ENCODE peak calls at places on chromosomes 5 and 9, in ten cellular contexts. E is IMR-90; K is A549; M is effector memory CD4-positive, alpha-beta T cell; W is endothelial cell of umbilical vein; C is lower lobe of right lung; L is neural progenitor cell; A is CD8-positive, alpha-beta memory T cell; B is prostate gland; S is fibroblast of lung. Z is an unnamed sample.

GRCh38 chr5:55547792-55548191 is 13.0 kb upstream of the PLPP1 start:
- DNase-seq in E (no peak), K (no peak), M (no peak), W (no peak), C (no peak), L (no peak), A (no peak), B (no peak), S (no peak), Z (no peak)

GRCh38 chr5:77437194-77437593 is 54.9 kb downstream of the WDR41 start:
- DNase-seq in E (no peak), K (no peak), M (no peak), W (no peak), C (no peak), L (peak; percentile 21), A (no peak), B (no peak), S (no peak), Z (no peak)

GRCh38 chr5:112762113-112762810 is 24.6 kb downstream of the APC start:
- DNase-seq in E (peak; percentile 40), K (no peak), M (no peak), W (no peak), C (no peak), L (no peak), A (no peak), B (no peak), S (peak; percentile 26), Z (no peak)

GRCh38 chr5:107618233-107618632 is 52.5 kb downstream of the EFNA5 start:
- DNase-seq in E (no peak), K (no peak), M (no peak), W (peak; percentile 46), C (no peak), L (no peak), A (no peak), B (no peak), S (no peak), Z (no peak)

GRCh38 chr9:108911820-108912219 is 22.1 kb downstream of the ELP1 start:
- DNase-seq in E (no peak), K (no peak), M (no peak), W (no peak), C (no peak), L (no peak), A (no peak), B (no peak), S (no peak), Z (no peak)

GRCh38 chr5:135834639-135835529 is at the start of gene SLC25A48:
- DNase-seq in E (peak; percentile 16), K (peak; percentile 87), M (no peak), W (peak; percentile 21), C (no peak), L (peak; percentile 93), A (no peak), B (peak; percentile 43), S (no peak), Z (no peak)

GRCh38 chr5:141513021-141513626 is 24.2 kb downstream of the PCDHGC5 start:
- DNase-seq in E (peak; percentile 59), K (no peak), M (no peak), W (peak; percentile 62), C (no peak), L (peak; percentile 81), A (no peak), B (peak; percentile 33), S (peak; percentile 61), Z (no peak)

GRCh38 chr5:151157426-151158286 is at the start of gene ANXA6:
- DNase-seq in E (peak; percentile 73), K (peak; percentile 94), M (peak; percentile 47), W (peak; percentile 83), C (peak; percentile 92), L (peak; percentile 93), A (peak; percentile 67), B (peak; percentile 84), S (peak; percentile 73), Z (peak; percentile 49)

GRCh38 chr5:66041612-66042011 is 102.5 kb upstream of the SREK1 start:
- DNase-seq in E (peak; percentile 9), K (no peak), M (no peak), W (no peak), C (no peak), L (no peak), A (no peak), B (no peak), S (no peak), Z (no peak)

GRCh38 chr5:73997936-73998335 is 371.9 kb downstream of the ARHGEF28 start:
- DNase-seq in E (no peak), K (no peak), M (no peak), W (no peak), C (no peak), L (no peak), A (no peak), B (no peak), S (no peak), Z (no peak)

GRCh38 chr5:141692919-141693848 is 11.2 kb upstream of the ARAP3 start:
- DNase-seq in E (peak; percentile 55), K (no peak), M (peak; percentile 68), W (no peak), C (no peak), L (peak; percentile 29), A (peak; percentile 55), B (no peak), S (peak; percentile 11), Z (no peak)

GRCh38 chr9:92846662-92847145 is 31.1 kb downstream of the ZNF484 start:
- DNase-seq in E (no peak), K (no peak), M (no peak), W (no peak), C (no peak), L (no peak), A (no peak), B (no peak), S (peak; percentile 16), Z (no peak)
- H3K9me3 ChIP-seq in E (peaks cover 47% of the 10 kb centered on the region), K (peaks cover 93% of the 10 kb centered on the region), M (peaks cover 41% of the 10 kb centered on the region), W (peaks cover 20% of the 10 kb centered on the region), C (peaks cover 81% of the 10 kb centered on the region), L (peaks cover 38% of the 10 kb centered on the region), A (peaks cover 35% of the 10 kb centered on the region), B (no peaks in the 10 kb centered on the region), S (peaks cover 4% of the 10 kb centered on the region), Z (peaks cover 34% of the 10 kb centered on the region)

GRCh38 chr9:129852575-129852974 is 17.3 kb downstream of the USP20 start:
- DNase-seq in E (no peak), K (no peak), M (no peak), W (no peak), C (no peak), L (no peak), A (no peak), B (peak; percentile 60), S (no peak), Z (no peak)
- H3K4me3 ChIP-seq in E (no peak overlapping the region), K (no peak overlapping the region), M (no peak overlapping the region), W (no peak overlapping the region), C (no peak overlapping the region), L (no peak overlapping the region), A (no peak overlapping the region), B (no peak overlapping the region), S (no peak overlapping the region), Z (no peak overlapping the region)

DNA sequence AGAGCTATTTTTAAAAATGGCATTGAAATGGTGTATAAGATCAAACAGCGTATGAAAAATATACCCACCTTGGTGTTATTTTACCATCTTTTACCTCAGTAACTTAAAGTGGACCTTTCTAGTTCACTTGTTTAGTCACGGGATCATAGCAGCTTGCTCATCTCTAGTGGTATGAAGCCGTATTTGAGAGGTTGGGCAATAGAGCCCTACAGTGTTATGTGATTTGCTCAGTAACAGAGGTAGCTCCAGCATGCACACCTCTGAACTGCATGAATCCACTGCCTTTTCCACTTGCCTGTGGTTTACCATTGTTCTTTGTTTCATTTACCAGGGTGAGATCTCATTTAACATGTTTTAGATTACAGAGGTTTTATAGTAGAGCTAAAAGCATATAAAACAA is 134.4 kb downstream of the ATG10 start:
- DNase-seq in E (peak; percentile 32), K (no peak), M (no peak), W (no peak), C (no peak), L (no peak), A (no peak), B (no peak), S (peak; percentile 45), Z (no peak)
- H3K27ac ChIP-seq in E (no peak overlapping the region), K (peak overlapping the region; percentile 42), M (no peak overlapping the region), W (no peak overlapping the region), C (no peak overlapping the region), L (no peak overlapping the region), A (no peak overlapping the region), B (no peak overlapping the region), S (no peak overlapping the region), Z (no peak overlapping the region)

GRCh38 chr9:3662671-3663070 is 136.9 kb upstream of the RFX3 start:
- DNase-seq in E (peak; percentile 47), K (no peak), M (no peak), W (no peak), C (no peak), L (no peak), A (no peak), B (no peak), S (no peak), Z (peak; percentile 1)
- H3K9me3 ChIP-seq in E (no peaks in the 10 kb centered on the region), K (no peaks in the 10 kb centered on the region), M (no peaks in the 10 kb centered on the region), W (no peaks in the 10 kb centered on the region), C (no peaks in the 10 kb centered on the region), L (no peaks in the 10 kb centered on the region), A (no peaks in the 10 kb centered on the region), B (no peaks in the 10 kb centered on the region), S (no peaks in the 10 kb centered on the region), Z (no peaks in the 10 kb centered on the region)

GRCh38 chr9:136484153-136485048 is 1.6 kb upstream of the SEC16A start:
- DNase-seq in E (no peak), K (no peak), M (no peak), W (no peak), C (peak; percentile 64), L (peak; percentile 21), A (peak; percentile 16), B (peak; percentile 27), S (no peak), Z (no peak)

GRCh38 chr9:136482793-136483588 is at the start of gene SEC16A:
- DNase-seq in E (peak; percentile 97), K (peak; percentile 82), M (peak; percentile 99), W (peak; percentile 96), C (peak; percentile 100), L (peak; percentile 99), A (peak; percentile 99), B (peak; percentile 100), S (peak; percentile 99), Z (peak; percentile 97)

GRCh38 chr9:136482046-136482792 is 621 bp downstream of the SEC16A start:
- DNase-seq in E (peak; percentile 37), K (no peak), M (no peak), W (peak; percentile 56), C (no peak), L (peak; percentile 38), A (peak; percentile 14), B (no peak), S (peak; percentile 53), Z (no peak)

GRCh38 chr9:136483589-136484152 is 831 bp upstream of the SEC16A start:
- DNase-seq in E (peak; percentile 77), K (peak; percentile 92), M (peak; percentile 93), W (peak; percentile 92), C (peak; percentile 95), L (peak; percentile 98), A (peak; percentile 94), B (peak; percentile 89), S (peak; percentile 84), Z (peak; percentile 51)

GRCh38 chr9:136481558-136481957 is 1.3 kb downstream of the SEC16A start:
- DNase-seq in E (no peak), K (no peak), M (no peak), W (no peak), C (no peak), L (no peak), A (no peak), B (no peak), S (no peak), Z (no peak)
- H3K4me3 ChIP-seq in E (peak overlapping the region; percentile 92), K (peak overlapping the region; percentile 96), M (peak overlapping the region; percentile 92), W (no peak overlapping the region), C (peak overlapping the region; percentile 91), L (peak overlapping the region; percentile 94), A (peak overlapping the region; percentile 75), B (peak overlapping the region; percentile 86), S (peak overlapping the region; percentile 94), Z (peak overlapping the region; percentile 84)